ENCODE peak calls at places on chromosomes 5 and 9, in four cellular contexts. One of them, this sample, is unnamed.

GRCh38 chr9:125475385-125475784 is 213.8 kb downstream of the GAPVD1 start:
- DNase-seq in MM.1S: no peak
- DNase-seq in AG04449: no peak
- DNase-seq in uterus: no peak
- DNase-seq in this sample: no peak

GRCh38 chr5:179380211-179381035 is 35.2 kb upstream of the ADAMTS2 start:
- DNase-seq in MM.1S: no peak
- DNase-seq in AG04449: no peak
- DNase-seq in uterus: no peak
- DNase-seq in this sample: no peak

GRCh38 chr5:56815657-56816545 is 552 bp downstream of the MAP3K1 start:
- DNase-seq in MM.1S: peak
- DNase-seq in AG04449: no peak
- DNase-seq in uterus: peak
- DNase-seq in this sample: no peak

GRCh38 chr5:7837401-7837800 is 13.5 kb downstream of the CFAP90 start:
- DNase-seq in MM.1S: no peak
- DNase-seq in AG04449: no peak
- DNase-seq in uterus: no peak
- DNase-seq in this sample: no peak

GRCh38 chr5:179348833-179349232 is 3.6 kb upstream of the ADAMTS2 start:
- DNase-seq in MM.1S: no peak
- DNase-seq in AG04449: no peak
- DNase-seq in uterus: no peak
- DNase-seq in this sample: no peak

GRCh38 chr5:6302684-6303083 is 75.7 kb downstream of the MED10 start:
- DNase-seq in MM.1S: peak
- DNase-seq in AG04449: no peak
- DNase-seq in uterus: no peak
- DNase-seq in this sample: no peak

GRCh38 chr5:33415811-33416354 is 24.9 kb upstream of the TARS1 start:
- DNase-seq in MM.1S: no peak
- DNase-seq in AG04449: no peak
- DNase-seq in uterus: no peak
- DNase-seq in this sample: no peak

GRCh38 chr9:127248241-127248640 is 16.3 kb upstream of the GARNL3 start:
- DNase-seq in MM.1S: no peak
- DNase-seq in AG04449: no peak
- DNase-seq in uterus: no peak
- DNase-seq in this sample: no peak

GRCh38 chr9:22838266-22838665 is 391.6 kb downstream of the DMRTA1 start:
- DNase-seq in MM.1S: no peak
- DNase-seq in AG04449: no peak
- DNase-seq in uterus: no peak
- DNase-seq in this sample: no peak

GRCh38 chr9:136709454-136710109 is 2.8 kb upstream of the DIPK1B start:
- DNase-seq in MM.1S: no peak
- DNase-seq in AG04449: no peak
- DNase-seq in uterus: no peak
- DNase-seq in this sample: no peak

GRCh38 chr5:179763215-179763945 is 30.4 kb upstream of the LTC4S start:
- DNase-seq in MM.1S: peak
- DNase-seq in AG04449: peak
- DNase-seq in uterus: peak
- DNase-seq in this sample: peak

GRCh38 chr5:40521108-40521785 is 158.5 kb upstream of the PTGER4 start:
- DNase-seq in MM.1S: no peak
- DNase-seq in AG04449: no peak
- DNase-seq in uterus: no peak
- DNase-seq in this sample: no peak

GRCh38 chr9:93261281-93261680 is 77.3 kb downstream of the WNK2 start:
- DNase-seq in MM.1S: no peak
- DNase-seq in AG04449: no peak
- DNase-seq in uterus: no peak
- DNase-seq in this sample: no peak

GRCh38 chr9:78549711-78550110 is 252.8 kb downstream of the PSAT1 start:
- DNase-seq in MM.1S: no peak
- DNase-seq in AG04449: no peak
- DNase-seq in uterus: no peak
- DNase-seq in this sample: no peak

GRCh38 chr5:73822989-73823339 is 197.0 kb downstream of the ARHGEF28 start:
- DNase-seq in MM.1S: no peak
- DNase-seq in AG04449: no peak
- DNase-seq in uterus: no peak
- DNase-seq in this sample: no peak

GRCh38 chr9:116476002-116476401 is 211.1 kb upstream of the TRIM32 start:
- DNase-seq in MM.1S: no peak
- DNase-seq in AG04449: no peak
- DNase-seq in uterus: no peak
- DNase-seq in this sample: no peak

GRCh38 chr5:344668-345067 is 23.2 kb downstream of the AHRR start:
- DNase-seq in MM.1S: no peak
- DNase-seq in AG04449: no peak
- DNase-seq in uterus: no peak
- DNase-seq in this sample: no peak

GRCh38 chr5:107705390-107706014 is 34.8 kb upstream of the EFNA5 start:
- DNase-seq in MM.1S: no peak
- DNase-seq in AG04449: peak
- DNase-seq in uterus: no peak
- DNase-seq in this sample: no peak

GRCh38 chr5:142527234-142527633 is 158.7 kb downstream of the FGF1 start:
- DNase-seq in MM.1S: no peak
- DNase-seq in AG04449: no peak
- DNase-seq in uterus: no peak
- DNase-seq in this sample: no peak

GRCh38 chr9:126550891-126551351 is 62.8 kb upstream of the LMX1B start:
- DNase-seq in MM.1S: no peak
- DNase-seq in AG04449: no peak
- DNase-seq in uterus: no peak
- DNase-seq in this sample: no peak

GRCh38 chr5:95959964-95960801 is 1.5 kb downstream of the ELL2 start:
- DNase-seq in MM.1S: peak
- DNase-seq in AG04449: no peak
- DNase-seq in uterus: no peak
- DNase-seq in this sample: no peak

GRCh38 chr5:88886252-88886651 is 3.3 kb upstream of the MEF2C start:
- DNase-seq in MM.1S: peak
- DNase-seq in AG04449: no peak
- DNase-seq in uterus: no peak
- DNase-seq in this sample: no peak
- H3K4me3 ChIP-seq in MM.1S: peak
- H3K4me3 ChIP-seq in AG04449: no peak
- H3K4me3 ChIP-seq in uterus: peak
- H3K4me3 ChIP-seq in this sample: peak

GRCh38 chr9:27261517-27262211 is 35.3 kb downstream of the EQTN start:
- DNase-seq in MM.1S: no peak
- DNase-seq in AG04449: no peak
- DNase-seq in uterus: no peak
- DNase-seq in this sample: no peak
- H3K4me3 ChIP-seq in MM.1S: no peak
- H3K4me3 ChIP-seq in AG04449: no peak
- H3K4me3 ChIP-seq in uterus: no peak
- H3K4me3 ChIP-seq in this sample: no peak

GRCh38 chr9:35490910-35491465 is 1.1 kb downstream of the RUSC2 start:
- DNase-seq in MM.1S: no peak
- DNase-seq in AG04449: no peak
- DNase-seq in uterus: no peak
- DNase-seq in this sample: no peak
- H3K4me3 ChIP-seq in MM.1S: no peak
- H3K4me3 ChIP-seq in AG04449: peak
- H3K4me3 ChIP-seq in uterus: peak
- H3K4me3 ChIP-seq in this sample: peak

GRCh38 chr5:135172718-135173117 is 138.7 kb upstream of the PITX1 start:
- DNase-seq in MM.1S: no peak
- DNase-seq in AG04449: no peak
- DNase-seq in uterus: no peak
- DNase-seq in this sample: no peak
- H3K4me3 ChIP-seq in MM.1S: no peak
- H3K4me3 ChIP-seq in AG04449: no peak
- H3K4me3 ChIP-seq in uterus: no peak
- H3K4me3 ChIP-seq in this sample: no peak

GRCh38 chr5:172770374-172770674 is 671 bp downstream of the DUSP1 start:
- DNase-seq in MM.1S: no peak
- DNase-seq in AG04449: no peak
- DNase-seq in uterus: peak
- DNase-seq in this sample: no peak

GRCh38 chr5:172768573-172769323 is 2.2 kb downstream of the DUSP1 start:
- DNase-seq in MM.1S: no peak
- DNase-seq in AG04449: no peak
- DNase-seq in uterus: peak
- DNase-seq in this sample: no peak

GRCh38 chr5:172768098-172768572 is 2.9 kb downstream of the DUSP1 start:
- DNase-seq in MM.1S: no peak
- DNase-seq in AG04449: no peak
- DNase-seq in uterus: no peak
- DNase-seq in this sample: no peak

GRCh38 chr5:172769598-172770373 is 1.2 kb downstream of the DUSP1 start:
- DNase-seq in MM.1S: no peak
- DNase-seq in AG04449: no peak
- DNase-seq in uterus: no peak
- DNase-seq in this sample: no peak

GRCh38 chr5:172769324-172769597 is 1.7 kb downstream of the DUSP1 start:
- DNase-seq in MM.1S: no peak
- DNase-seq in AG04449: no peak
- DNase-seq in uterus: peak
- DNase-seq in this sample: no peak
- H3K4me3 ChIP-seq in MM.1S: peak
- H3K4me3 ChIP-seq in AG04449: peak
- H3K4me3 ChIP-seq in uterus: peak
- H3K4me3 ChIP-seq in this sample: peak

GRCh38 chr9:19376931-19377330 is 3.1 kb downstream of the RPS6 start:
- DNase-seq in MM.1S: no peak
- DNase-seq in AG04449: no peak
- DNase-seq in uterus: no peak
- DNase-seq in this sample: no peak
- H3K4me3 ChIP-seq in MM.1S: no peak
- H3K4me3 ChIP-seq in AG04449: no peak
- H3K4me3 ChIP-seq in uterus: no peak
- H3K4me3 ChIP-seq in this sample: no peak

GRCh38 chr5:79689541-79690466 is at the start of gene CMYA5:
- DNase-seq in MM.1S: no peak
- DNase-seq in AG04449: no peak
- DNase-seq in uterus: peak
- DNase-seq in this sample: peak

GRCh38 chr5:79687911-79688310 is 1.7 kb upstream of the CMYA5 start:
- DNase-seq in MM.1S: no peak
- DNase-seq in AG04449: no peak
- DNase-seq in uterus: no peak
- DNase-seq in this sample: no peak

GRCh38 chr5:79685621-79686020 is 4.0 kb upstream of the CMYA5 start:
- DNase-seq in MM.1S: no peak
- DNase-seq in AG04449: no peak
- DNase-seq in uterus: no peak
- DNase-seq in this sample: no peak

GRCh38 chr5:79684782-79685181 is 4.9 kb upstream of the CMYA5 start:
- DNase-seq in MM.1S: no peak
- DNase-seq in AG04449: no peak
- DNase-seq in uterus: no peak
- DNase-seq in this sample: no peak

GRCh38 chr5:79686799-79687198 is 2.8 kb upstream of the CMYA5 start:
- DNase-seq in MM.1S: no peak
- DNase-seq in AG04449: no peak
- DNase-seq in uterus: no peak
- DNase-seq in this sample: no peak
- H3K4me3 ChIP-seq in MM.1S: no peak
- H3K4me3 ChIP-seq in AG04449: no peak
- H3K4me3 ChIP-seq in uterus: no peak
- H3K4me3 ChIP-seq in this sample: no peak